ENCODE peak calls at places on chromosomes 4 and X, in eight cellular contexts. One of them, this sample, is unnamed.

GRCh38 chr4:27090406-27090805 is 229.8 kb downstream of the STIM2 start:
- DNase-seq in EH: no peak
- DNase-seq in NCI-H526 treated with DMSO at 0.1 percent for 48 hours: no peak
- DNase-seq in activated CD8-positive, alpha-beta memory T cell treated with anti-CD3 and anti-CD28 coated beads for 24 hours: no peak
- DNase-seq in colonic mucosa: no peak
- DNase-seq in cardiac muscle cell: no peak
- DNase-seq in AG08396: no peak
- DNase-seq in adipocyte: no peak
- DNase-seq in this sample: no peak

GRCh38 chr4:815464-816146 is 10.3 kb downstream of the CPLX1 start:
- DNase-seq in EH: no peak
- DNase-seq in activated CD8-positive, alpha-beta memory T cell treated with anti-CD3 and anti-CD28 coated beads for 24 hours: no peak
- DNase-seq in adipocyte: no peak
- DNase-seq in cardiac muscle cell: no peak
- DNase-seq in NCI-H526 treated with DMSO at 0.1 percent for 48 hours: no peak
- DNase-seq in colonic mucosa: peak
- DNase-seq in AG08396: no peak
- DNase-seq in this sample: peak

GRCh38 chrX:115437841-115438240 is 123.1 kb upstream of the PLS3 start:
- DNase-seq in adipocyte: no peak
- DNase-seq in colonic mucosa: no peak
- DNase-seq in cardiac muscle cell: no peak
- DNase-seq in EH: no peak
- DNase-seq in activated CD8-positive, alpha-beta memory T cell treated with anti-CD3 and anti-CD28 coated beads for 24 hours: no peak
- DNase-seq in NCI-H526 treated with DMSO at 0.1 percent for 48 hours: no peak
- DNase-seq in AG08396: no peak
- DNase-seq in this sample: no peak

GRCh38 chr4:117400039-117400835 is 314.9 kb upstream of the TRAM1L1 start:
- DNase-seq in cardiac muscle cell: no peak
- DNase-seq in AG08396: peak
- DNase-seq in activated CD8-positive, alpha-beta memory T cell treated with anti-CD3 and anti-CD28 coated beads for 24 hours: no peak
- DNase-seq in adipocyte: peak
- DNase-seq in NCI-H526 treated with DMSO at 0.1 percent for 48 hours: no peak
- DNase-seq in colonic mucosa: no peak
- DNase-seq in EH: peak
- DNase-seq in this sample: no peak

GRCh38 chr4:153792007-153792892 is 3.4 kb upstream of the SFRP2 start:
- DNase-seq in adipocyte: peak
- DNase-seq in cardiac muscle cell: peak
- DNase-seq in EH: peak
- DNase-seq in AG08396: peak
- DNase-seq in NCI-H526 treated with DMSO at 0.1 percent for 48 hours: peak
- DNase-seq in colonic mucosa: peak
- DNase-seq in activated CD8-positive, alpha-beta memory T cell treated with anti-CD3 and anti-CD28 coated beads for 24 hours: peak
- DNase-seq in this sample: peak

GRCh38 chr4:189858445-189858844 is 82.2 kb upstream of the FRG1 start:
- DNase-seq in adipocyte: no peak
- DNase-seq in AG08396: no peak
- DNase-seq in activated CD8-positive, alpha-beta memory T cell treated with anti-CD3 and anti-CD28 coated beads for 24 hours: no peak
- DNase-seq in EH: no peak
- DNase-seq in colonic mucosa: no peak
- DNase-seq in NCI-H526 treated with DMSO at 0.1 percent for 48 hours: no peak
- DNase-seq in cardiac muscle cell: no peak
- DNase-seq in this sample: no peak

GRCh38 chrX:72029473-72030411 is 102.0 kb downstream of the RTL5 start:
- DNase-seq in activated CD8-positive, alpha-beta memory T cell treated with anti-CD3 and anti-CD28 coated beads for 24 hours: peak
- DNase-seq in EH: peak
- DNase-seq in AG08396: peak
- DNase-seq in colonic mucosa: peak
- DNase-seq in cardiac muscle cell: peak
- DNase-seq in adipocyte: peak
- DNase-seq in NCI-H526 treated with DMSO at 0.1 percent for 48 hours: no peak
- DNase-seq in this sample: no peak

GRCh38 chrX:109638158-109638557 is 13.2 kb upstream of the KCNE5 start:
- DNase-seq in EH: no peak
- DNase-seq in AG08396: no peak
- DNase-seq in adipocyte: no peak
- DNase-seq in activated CD8-positive, alpha-beta memory T cell treated with anti-CD3 and anti-CD28 coated beads for 24 hours: no peak
- DNase-seq in NCI-H526 treated with DMSO at 0.1 percent for 48 hours: no peak
- DNase-seq in colonic mucosa: no peak
- DNase-seq in cardiac muscle cell: no peak
- DNase-seq in this sample: no peak

GRCh38 chr4:114673306-114673705 is 74.7 kb downstream of the UGT8 start:
- DNase-seq in cardiac muscle cell: no peak
- DNase-seq in NCI-H526 treated with DMSO at 0.1 percent for 48 hours: no peak
- DNase-seq in colonic mucosa: no peak
- DNase-seq in adipocyte: no peak
- DNase-seq in EH: no peak
- DNase-seq in AG08396: no peak
- DNase-seq in activated CD8-positive, alpha-beta memory T cell treated with anti-CD3 and anti-CD28 coated beads for 24 hours: no peak
- DNase-seq in this sample: no peak

GRCh38 chr4:48175328-48175727 is 41.3 kb upstream of the TXK start:
- DNase-seq in EH: no peak
- DNase-seq in activated CD8-positive, alpha-beta memory T cell treated with anti-CD3 and anti-CD28 coated beads for 24 hours: no peak
- DNase-seq in AG08396: no peak
- DNase-seq in cardiac muscle cell: peak
- DNase-seq in colonic mucosa: no peak
- DNase-seq in adipocyte: no peak
- DNase-seq in NCI-H526 treated with DMSO at 0.1 percent for 48 hours: no peak
- DNase-seq in this sample: no peak

GRCh38 chrX:131262738-131263679 is 26.1 kb downstream of the IGSF1 start:
- DNase-seq in colonic mucosa: no peak
- DNase-seq in cardiac muscle cell: peak
- DNase-seq in adipocyte: no peak
- DNase-seq in EH: no peak
- DNase-seq in AG08396: no peak
- DNase-seq in activated CD8-positive, alpha-beta memory T cell treated with anti-CD3 and anti-CD28 coated beads for 24 hours: no peak
- DNase-seq in NCI-H526 treated with DMSO at 0.1 percent for 48 hours: no peak
- DNase-seq in this sample: peak

GRCh38 chr4:121698119-121698732 is 1.4 kb upstream of the ANXA5 start:
- DNase-seq in cardiac muscle cell: no peak
- DNase-seq in colonic mucosa: no peak
- DNase-seq in adipocyte: no peak
- DNase-seq in EH: no peak
- DNase-seq in AG08396: no peak
- DNase-seq in activated CD8-positive, alpha-beta memory T cell treated with anti-CD3 and anti-CD28 coated beads for 24 hours: no peak
- DNase-seq in NCI-H526 treated with DMSO at 0.1 percent for 48 hours: no peak
- DNase-seq in this sample: peak

GRCh38 chrX:28609917-28610613 is 22.8 kb downstream of the IL1RAPL1 start:
- DNase-seq in NCI-H526 treated with DMSO at 0.1 percent for 48 hours: no peak
- DNase-seq in AG08396: no peak
- DNase-seq in adipocyte: no peak
- DNase-seq in activated CD8-positive, alpha-beta memory T cell treated with anti-CD3 and anti-CD28 coated beads for 24 hours: no peak
- DNase-seq in EH: no peak
- DNase-seq in colonic mucosa: no peak
- DNase-seq in cardiac muscle cell: no peak
- DNase-seq in this sample: no peak

GRCh38 chrX:139448996-139449395 is 81.5 kb upstream of the F9 start:
- DNase-seq in EH: no peak
- DNase-seq in adipocyte: no peak
- DNase-seq in colonic mucosa: no peak
- DNase-seq in cardiac muscle cell: no peak
- DNase-seq in AG08396: no peak
- DNase-seq in activated CD8-positive, alpha-beta memory T cell treated with anti-CD3 and anti-CD28 coated beads for 24 hours: no peak
- DNase-seq in NCI-H526 treated with DMSO at 0.1 percent for 48 hours: no peak
- DNase-seq in this sample: no peak

GRCh38 chr4:6467600-6467999 is 4.8 kb downstream of the PPP2R2C start:
- DNase-seq in cardiac muscle cell: no peak
- DNase-seq in AG08396: no peak
- DNase-seq in NCI-H526 treated with DMSO at 0.1 percent for 48 hours: no peak
- DNase-seq in EH: no peak
- DNase-seq in colonic mucosa: no peak
- DNase-seq in activated CD8-positive, alpha-beta memory T cell treated with anti-CD3 and anti-CD28 coated beads for 24 hours: peak
- DNase-seq in adipocyte: no peak
- DNase-seq in this sample: peak

GRCh38 chrX:118164138-118164537 is 47.5 kb upstream of the KLHL13 start:
- DNase-seq in NCI-H526 treated with DMSO at 0.1 percent for 48 hours: no peak
- DNase-seq in EH: no peak
- DNase-seq in activated CD8-positive, alpha-beta memory T cell treated with anti-CD3 and anti-CD28 coated beads for 24 hours: no peak
- DNase-seq in adipocyte: peak
- DNase-seq in AG08396: peak
- DNase-seq in cardiac muscle cell: no peak
- DNase-seq in colonic mucosa: no peak
- DNase-seq in this sample: no peak

GRCh38 chr4:145839151-145839550 is 99.5 kb downstream of the ZNF827 start:
- DNase-seq in colonic mucosa: no peak
- DNase-seq in cardiac muscle cell: no peak
- DNase-seq in NCI-H526 treated with DMSO at 0.1 percent for 48 hours: no peak
- DNase-seq in EH: no peak
- DNase-seq in activated CD8-positive, alpha-beta memory T cell treated with anti-CD3 and anti-CD28 coated beads for 24 hours: no peak
- DNase-seq in adipocyte: no peak
- DNase-seq in AG08396: no peak
- DNase-seq in this sample: no peak

GRCh38 chrX:71618303-71618721 is at the start of gene CXCR3:
- DNase-seq in adipocyte: no peak
- DNase-seq in AG08396: no peak
- DNase-seq in colonic mucosa: no peak
- DNase-seq in NCI-H526 treated with DMSO at 0.1 percent for 48 hours: no peak
- DNase-seq in EH: peak
- DNase-seq in cardiac muscle cell: no peak
- DNase-seq in activated CD8-positive, alpha-beta memory T cell treated with anti-CD3 and anti-CD28 coated beads for 24 hours: peak
- DNase-seq in this sample: peak

GRCh38 chrX:42772874-42773273 is 5.1 kb downstream of the PPP1R2C start:
- DNase-seq in activated CD8-positive, alpha-beta memory T cell treated with anti-CD3 and anti-CD28 coated beads for 24 hours: no peak
- DNase-seq in colonic mucosa: no peak
- DNase-seq in EH: no peak
- DNase-seq in adipocyte: no peak
- DNase-seq in AG08396: no peak
- DNase-seq in NCI-H526 treated with DMSO at 0.1 percent for 48 hours: no peak
- DNase-seq in cardiac muscle cell: no peak
- DNase-seq in this sample: no peak

GRCh38 chr4:1604706-1605205 is 79.4 kb downstream of the FAM53A start:
- DNase-seq in AG08396: no peak
- DNase-seq in EH: no peak
- DNase-seq in activated CD8-positive, alpha-beta memory T cell treated with anti-CD3 and anti-CD28 coated beads for 24 hours: no peak
- DNase-seq in adipocyte: no peak
- DNase-seq in colonic mucosa: no peak
- DNase-seq in NCI-H526 treated with DMSO at 0.1 percent for 48 hours: peak
- DNase-seq in cardiac muscle cell: no peak
- DNase-seq in this sample: peak

GRCh38 chrX:120561634-120562568 is 1.1 kb upstream of the CUL4B start:
- DNase-seq in cardiac muscle cell: no peak
- DNase-seq in colonic mucosa: no peak
- DNase-seq in NCI-H526 treated with DMSO at 0.1 percent for 48 hours: no peak
- DNase-seq in activated CD8-positive, alpha-beta memory T cell treated with anti-CD3 and anti-CD28 coated beads for 24 hours: no peak
- DNase-seq in adipocyte: no peak
- DNase-seq in EH: no peak
- DNase-seq in AG08396: no peak
- DNase-seq in this sample: no peak

GRCh38 chr4:17347445-17347844 is 164.4 kb downstream of the QDPR start:
- DNase-seq in adipocyte: peak
- DNase-seq in EH: peak
- DNase-seq in cardiac muscle cell: peak
- DNase-seq in AG08396: peak
- DNase-seq in NCI-H526 treated with DMSO at 0.1 percent for 48 hours: peak
- DNase-seq in colonic mucosa: peak
- DNase-seq in activated CD8-positive, alpha-beta memory T cell treated with anti-CD3 and anti-CD28 coated beads for 24 hours: no peak
- DNase-seq in this sample: peak

GRCh38 chr4:41670982-41671381 is 77.5 kb downstream of the PHOX2B start:
- DNase-seq in EH: no peak
- DNase-seq in cardiac muscle cell: no peak
- DNase-seq in activated CD8-positive, alpha-beta memory T cell treated with anti-CD3 and anti-CD28 coated beads for 24 hours: no peak
- DNase-seq in AG08396: no peak
- DNase-seq in adipocyte: no peak
- DNase-seq in NCI-H526 treated with DMSO at 0.1 percent for 48 hours: no peak
- DNase-seq in colonic mucosa: no peak
- DNase-seq in this sample: no peak

GRCh38 chr4:66235876-66236275 is 565.6 kb upstream of the EPHA5 start:
- DNase-seq in EH: no peak
- DNase-seq in cardiac muscle cell: no peak
- DNase-seq in adipocyte: no peak
- DNase-seq in AG08396: no peak
- DNase-seq in activated CD8-positive, alpha-beta memory T cell treated with anti-CD3 and anti-CD28 coated beads for 24 hours: no peak
- DNase-seq in colonic mucosa: no peak
- DNase-seq in NCI-H526 treated with DMSO at 0.1 percent for 48 hours: no peak
- DNase-seq in this sample: no peak